ENCODE peak calls at places on chromosomes 5 and 9, in ten cellular contexts. D is IMR-90, B is breast epithelium, S is left lung, Q is mesenchymal stem cell, G is brain microvascular endothelial cell, U is sigmoid colon, Z is cardiac muscle cell, Y is right lobe of liver, T is pancreas. I is an unnamed sample.

GRCh38 chr9:92609142-92609500 is 60.8 kb downstream of the IPPK start:
- DNase-seq in Y (no peak), U (no peak), T (no peak), S (no peak), Z (peak; percentile 29), B (no peak), G (no peak), D (no peak), Q (no peak), I (no peak)

GRCh38 chr9:128372784-128373183 is 1.6 kb downstream of the URM1 start:
- DNase-seq in S (no peak), B (no peak), T (no peak), G (peak; percentile 10), Q (peak; percentile 78), U (no peak), Z (no peak), D (peak; percentile 68), Y (no peak), I (no peak)

GRCh38 chr9:122788831-122789230 is at the start of gene OR5C1:
- DNase-seq in B (no peak), Y (no peak), D (no peak), Q (no peak), U (no peak), G (no peak), T (no peak), Z (no peak), S (no peak), I (no peak)

GRCh38 chr5:30808996-30809395 is 384.5 kb upstream of the CDH6 start:
- DNase-seq in T (no peak), Q (no peak), G (peak; percentile 25), U (no peak), Y (no peak), Z (peak; percentile 1), S (no peak), D (peak; percentile 46), B (no peak), I (no peak)

GRCh38 chr5:154236459-154237375 is 46.2 kb downstream of the GALNT10 start:
- DNase-seq in Q (no peak), U (no peak), Y (no peak), G (no peak), D (no peak), B (no peak), Z (no peak), S (no peak), T (no peak), I (no peak)

GRCh38 chr5:174843263-174844250 is 119.2 kb downstream of the MSX2 start:
- DNase-seq in G (no peak), S (no peak), T (no peak), Q (no peak), Y (no peak), Z (no peak), U (peak; percentile 67), D (no peak), B (no peak), I (no peak)

GRCh38 chr9:120702075-120702474 is 12.2 kb downstream of the MEGF9 start:
- DNase-seq in B (no peak), D (peak; percentile 35), T (no peak), U (no peak), S (no peak), Y (no peak), G (no peak), Q (peak; percentile 43), Z (no peak), I (no peak)

GRCh38 chr5:180807654-180808414 is 5.2 kb upstream of the MGAT1 start:
- DNase-seq in G (no peak), Z (no peak), U (no peak), D (no peak), T (no peak), B (no peak), Y (no peak), Q (no peak), S (no peak), I (no peak)

GRCh38 chr9:127813739-127814226 is 11.1 kb downstream of the FPGS start:
- DNase-seq in T (no peak), Z (no peak), D (no peak), Q (no peak), U (no peak), S (no peak), G (no peak), B (no peak), Y (peak; percentile 55), I (no peak)

GRCh38 chr5:1008451-1009358 is at the start of gene NKD2:
- DNase-seq in Z (peak; percentile 29), Q (peak; percentile 33), B (peak; percentile 48), D (no peak), G (no peak), Y (peak; percentile 45), U (peak; percentile 67), T (peak; percentile 80), S (peak; percentile 78), I (peak; percentile 31)

GRCh38 chr5:80930940-80931339 is 29.2 kb upstream of the RASGRF2 start:
- DNase-seq in Q (no peak), T (no peak), S (no peak), G (no peak), Y (no peak), Z (no peak), D (no peak), U (no peak), B (no peak), I (no peak)

GRCh38 chr9:128141604-128142003 is 7.6 kb upstream of the LCN2 start:
- DNase-seq in Q (no peak), Y (no peak), T (peak; percentile 21), S (no peak), Z (no peak), D (no peak), U (no peak), G (no peak), B (no peak), I (no peak)

GRCh38 chr5:92778261-92778660 is 802.8 kb downstream of the NR2F1-AS1 start:
- DNase-seq in U (no peak), D (no peak), Q (no peak), Y (no peak), G (no peak), T (no peak), B (no peak), S (no peak), Z (no peak), I (no peak)
- H3K27ac ChIP-seq in U (no peak overlapping the region), D (no peak overlapping the region), Q (no peak overlapping the region), Y (no peak overlapping the region), G (no peak overlapping the region), T (no peak overlapping the region), B (no peak overlapping the region), S (no peak overlapping the region), Z (no peak overlapping the region), I (no peak overlapping the region)

GRCh38 chr9:97859346-97859745 is 6.3 kb downstream of the FOXE1 start:
- DNase-seq in T (no peak), B (no peak), U (no peak), Y (no peak), Z (no peak), Q (no peak), S (no peak), G (no peak), D (no peak), I (no peak)

GRCh38 chr9:97860451-97861147 is 7.6 kb downstream of the FOXE1 start:
- DNase-seq in G (no peak), U (no peak), Q (no peak), S (no peak), T (no peak), Z (no peak), Y (no peak), B (no peak), D (no peak), I (no peak)

GRCh38 chr9:97858393-97858713 is 5.3 kb downstream of the FOXE1 start:
- DNase-seq in D (no peak), G (no peak), B (no peak), Z (no peak), T (no peak), Q (no peak), Y (no peak), U (no peak), S (no peak), I (no peak)

GRCh38 chr9:97857603-97858392 is 4.8 kb downstream of the FOXE1 start:
- DNase-seq in S (peak; percentile 69), Z (no peak), D (no peak), Y (no peak), T (no peak), G (no peak), B (no peak), U (no peak), Q (no peak), I (no peak)

GRCh38 chr9:97858826-97859225 is 5.8 kb downstream of the FOXE1 start:
- DNase-seq in Z (no peak), U (no peak), B (no peak), S (no peak), Q (no peak), Y (no peak), T (no peak), D (no peak), G (no peak), I (no peak)
- H3K27me3 ChIP-seq in Z (peaks cover 99% of the 10 kb centered on the region), U (peaks cover 99% of the 10 kb centered on the region), B (peaks cover 5% of the 10 kb centered on the region), S (peaks cover 93% of the 10 kb centered on the region), Q (peaks cover 86% of the 10 kb centered on the region), Y (peaks cover 7% of the 10 kb centered on the region), T (peaks cover 7% of the 10 kb centered on the region), D (peaks cover 93% of the 10 kb centered on the region), G (peaks cover 78% of the 10 kb centered on the region), I (peaks cover 35% of the 10 kb centered on the region)

DNA sequence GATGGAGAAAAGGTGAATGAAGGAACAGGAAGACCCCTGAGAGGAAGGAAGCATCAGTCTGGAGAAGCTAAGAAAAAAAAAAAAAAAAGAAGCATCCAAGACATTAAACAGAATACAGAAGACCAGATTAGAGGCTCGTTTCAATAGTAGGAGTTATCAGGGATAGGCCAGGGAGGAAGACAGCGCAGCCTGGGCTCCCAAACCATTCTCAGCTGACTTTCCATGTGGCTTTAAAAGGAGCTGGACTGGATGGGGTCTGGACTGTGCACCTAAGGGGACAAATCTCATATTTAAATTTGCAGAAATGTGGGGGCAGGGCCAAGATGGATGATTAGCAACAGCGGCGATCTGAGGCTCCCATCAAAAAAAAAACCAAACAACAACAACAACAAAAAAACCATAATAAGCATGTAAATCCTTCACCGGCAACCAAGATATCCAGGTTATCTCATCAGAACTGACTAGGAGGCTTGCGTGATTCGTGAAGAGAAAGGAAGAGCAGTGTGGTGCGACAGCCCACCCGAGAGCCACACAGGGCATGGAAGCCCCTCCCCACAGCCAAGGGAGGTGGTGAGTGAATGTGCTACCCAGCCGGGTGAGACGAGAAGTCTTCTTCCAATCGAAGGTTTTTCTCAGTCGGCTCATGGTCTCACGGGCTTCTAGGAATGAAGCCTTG is 114.9 kb upstream of the ADAMTS16 start:
- DNase-seq in T (no peak), B (no peak), Q (no peak), S (no peak), D (no peak), U (no peak), G (no peak), Z (no peak), Y (no peak), I (no peak)
- H3K4me3 ChIP-seq in T (no peak overlapping the region), B (no peak overlapping the region), Q (peak overlapping the region; percentile 40), S (no peak overlapping the region), D (no peak overlapping the region), U (no peak overlapping the region), G (no peak overlapping the region), Z (no peak overlapping the region), Y (no peak overlapping the region), I (no peak overlapping the region)

GRCh38 chr5:100535060-100536005 is at the start of gene FAM174A:
- DNase-seq in S (peak; percentile 96), B (peak; percentile 93), Y (peak; percentile 98), Z (peak; percentile 98), U (peak; percentile 98), Q (peak; percentile 95), D (peak; percentile 96), G (peak; percentile 93), T (peak; percentile 96), I (peak; percentile 98)
- H3K27ac ChIP-seq in S (peak within 1 kb of the TSS; percentile 90), B (peak within 1 kb of the TSS; percentile 93), Y (peak within 1 kb of the TSS; percentile 84), Z (peak within 1 kb of the TSS; percentile 80), U (peak within 1 kb of the TSS; percentile 94), Q (peak within 1 kb of the TSS; percentile 45), D (peak within 1 kb of the TSS; percentile 58), G (peak within 1 kb of the TSS; percentile 56), T (peak within 1 kb of the TSS; percentile 82), I (peak within 1 kb of the TSS; percentile 89)

I was measured in stomach.